ENCODE peak calls at places on chromosomes 3 and 15, in eight cellular contexts. M, L, S, B, V, C, X and A are unnamed samples.

GRCh38 chr3:39052613-39053012 is 797 bp downstream of the WDR48 start:
- DNase-seq in S (no peak), L (no peak), B (no peak), X (no peak), V (no peak), C (no peak), M (no peak), A (peak)

GRCh38 chr3:10977864-10978510 is 14.6 kb upstream of the SLC6A1 start:
- DNase-seq in X (no peak), L (no peak), C (no peak), B (no peak), V (no peak), S (no peak), M (no peak), A (no peak)

GRCh38 chr15:97653896-97654295 is 306.6 kb upstream of the ARRDC4 start:
- DNase-seq in S (no peak), L (no peak), V (no peak), M (no peak), B (no peak), C (no peak), X (no peak), A (no peak)

GRCh38 chr3:184230603-184231528 is 1.5 kb downstream of the VWA5B2 start:
- DNase-seq in V (no peak), M (no peak), B (no peak), S (no peak), C (no peak), X (no peak), L (no peak), A (no peak)

GRCh38 chr3:81732642-81733041 is 28.8 kb downstream of the GBE1 start:
- DNase-seq in B (no peak), C (no peak), X (no peak), S (no peak), V (no peak), L (no peak), M (no peak), A (no peak)

GRCh38 chr3:170589113-170589512 is 3.2 kb upstream of the SLC7A14 start:
- DNase-seq in X (no peak), L (no peak), M (no peak), C (no peak), V (no peak), S (no peak), B (no peak), A (no peak)

GRCh38 chr3:171056528-171056927 is 30.0 kb upstream of the SLC2A2 start:
- DNase-seq in M (no peak), V (no peak), C (peak), B (no peak), X (no peak), L (no peak), S (no peak), A (peak)

GRCh38 chr3:170745211-170745718 is 124.7 kb downstream of the RPL22L1 start:
- DNase-seq in S (no peak), B (no peak), V (no peak), M (no peak), C (peak), X (no peak), L (no peak), A (peak)

GRCh38 chr15:92801774-92802464 is 98.2 kb upstream of the CHD2 start:
- DNase-seq in C (peak), S (peak), L (no peak), B (no peak), V (no peak), X (no peak), M (no peak), A (peak)

GRCh38 chr3:138509586-138509985 is 75.2 kb downstream of the ESYT3 start:
- DNase-seq in S (no peak), L (no peak), B (no peak), C (peak), M (no peak), V (no peak), X (no peak), A (peak)

GRCh38 chr3:192817053-192817452 is 89.7 kb upstream of the FGF12 start:
- DNase-seq in X (no peak), S (no peak), B (no peak), V (no peak), L (no peak), C (peak), M (no peak), A (peak)

GRCh38 chr15:27770086-27770607 is 329.0 kb downstream of the OCA2 start:
- DNase-seq in X (no peak), C (no peak), S (no peak), L (no peak), V (no peak), M (no peak), B (no peak), A (no peak)

GRCh38 chr3:187013080-187013838 is 82.9 kb downstream of the ST6GAL1 start:
- DNase-seq in B (no peak), M (no peak), C (peak), V (no peak), L (no peak), S (no peak), X (no peak), A (no peak)

GRCh38 chr3:119695480-119695879 is 7.3 kb upstream of the CFAP91 start:
- DNase-seq in M (no peak), B (no peak), X (no peak), L (no peak), S (no peak), C (peak), V (no peak), A (peak)

GRCh38 chr15:57747206-57747605 is 40.7 kb downstream of the POLR2M start:
- DNase-seq in S (peak), B (no peak), X (peak), M (no peak), V (no peak), L (no peak), C (no peak), A (peak)

GRCh38 chr15:48425051-48425450 is 93.8 kb downstream of the DUT start:
- DNase-seq in S (no peak), L (no peak), M (no peak), C (no peak), X (no peak), V (no peak), B (no peak), A (no peak)

GRCh38 chr3:39147711-39148115 is 5.7 kb downstream of the CSRNP1 start:
- DNase-seq in X (peak), C (peak), M (peak), S (no peak), V (peak), L (no peak), B (peak), A (peak)

GRCh38 chr3:48674505-48674904 is 11.2 kb downstream of the NCKIPSD start:
- DNase-seq in M (no peak), L (no peak), S (no peak), X (no peak), C (no peak), V (no peak), B (no peak), A (no peak)

GRCh38 chr3:37905987-37906674 is 44.5 kb downstream of the CTDSPL start:
- DNase-seq in C (peak), S (no peak), V (no peak), L (no peak), B (no peak), X (no peak), M (no peak), A (peak)

GRCh38 chr3:5231536-5231935 is 44.0 kb downstream of the EDEM1 start:
- DNase-seq in B (no peak), S (no peak), V (no peak), M (no peak), C (no peak), X (no peak), L (no peak), A (no peak)

GRCh38 chr3:127768346-127769008 is 53.8 kb downstream of the MGLL start:
- DNase-seq in V (no peak), X (no peak), S (no peak), M (no peak), L (no peak), B (no peak), C (peak), A (peak)

GRCh38 chr3:99878005-99878404 is 60.3 kb downstream of the CMSS1 start:
- DNase-seq in L (no peak), C (peak), S (no peak), M (no peak), B (no peak), V (no peak), X (no peak), A (peak)

GRCh38 chr3:182937293-182938051 is 42.9 kb downstream of the DCUN1D1 start:
- DNase-seq in L (no peak), V (no peak), X (no peak), B (no peak), C (no peak), M (no peak), S (no peak), A (no peak)

GRCh38 chr3:12351145-12351544 is 62.3 kb downstream of the PPARG start:
- DNase-seq in S (peak), B (no peak), V (no peak), L (no peak), M (no peak), X (no peak), C (peak), A (peak)

GRCh38 chr3:123636431-123636841 is 51.6 kb upstream of the HACD2 start:
- DNase-seq in C (no peak), V (peak), S (no peak), X (no peak), M (no peak), L (no peak), B (no peak), A (no peak)

GRCh38 chr3:13637311-13637891 is 88.5 kb downstream of the FBLN2 start:
- DNase-seq in B (no peak), L (no peak), S (no peak), V (no peak), M (no peak), X (no peak), C (no peak), A (no peak)

GRCh38 chr3:151008699-151009098 is 36.2 kb upstream of the CLRN1 start:
- DNase-seq in M (no peak), X (no peak), V (no peak), L (no peak), S (no peak), C (peak), B (no peak), A (peak)

GRCh38 chr15:85639752-85640381 is 154.9 kb downstream of the KLHL25 start:
- DNase-seq in V (no peak), M (no peak), C (peak), S (no peak), B (no peak), L (no peak), X (no peak), A (peak)

GRCh38 chr3:54127499-54128056 is 5.2 kb downstream of the CACNA2D3 start:
- DNase-seq in L (no peak), V (no peak), X (no peak), S (no peak), C (no peak), B (no peak), M (no peak), A (no peak)

GRCh38 chr3:16794251-16794650 is 90.5 kb upstream of the PLCL2 start:
- DNase-seq in S (no peak), C (no peak), V (no peak), M (no peak), L (no peak), X (no peak), B (no peak), A (peak)

GRCh38 chr3:118945834-118946233 is 88.8 kb downstream of the IGSF11 start:
- DNase-seq in S (no peak), X (no peak), V (no peak), C (no peak), B (no peak), M (no peak), L (no peak), A (no peak)

GRCh38 chr15:41115088-41115651 is 910 bp downstream of the INO80 start:
- DNase-seq in C (peak), B (no peak), X (no peak), L (no peak), S (no peak), M (no peak), V (no peak), A (peak)

GRCh38 chr15:86002444-86002843 is 77.2 kb upstream of the AGBL1 start:
- DNase-seq in L (no peak), M (no peak), B (no peak), C (no peak), S (no peak), X (no peak), V (no peak), A (no peak)

GRCh38 chr3:167066977-167067843 is 312.9 kb downstream of the ZBBX start:
- DNase-seq in L (no peak), B (no peak), S (no peak), M (no peak), X (no peak), V (no peak), C (no peak), A (no peak)

GRCh38 chr3:35932995-35933394 is 293.7 kb downstream of the ARPP21 start:
- DNase-seq in L (no peak), M (no peak), X (no peak), C (peak), V (no peak), B (no peak), S (peak), A (peak)